ENCODE peak calls at places on chromosomes 7 and 10, in ten cellular contexts. One of them, this sample, is unnamed.

GRCh38 chr10:125116652-125117310 is 43.6 kb downstream of the CTBP2 start:
- DNase-seq in A549: no peak
- DNase-seq in stomach: no peak
- DNase-seq in suprapubic skin: peak; percentile 48
- DNase-seq in K562: no peak
- DNase-seq in heart left ventricle: no peak
- DNase-seq in lower leg skin: no peak
- DNase-seq in gastrocnemius medialis: no peak
- DNase-seq in spleen: peak; percentile 76
- DNase-seq in breast epithelium: no peak
- DNase-seq in this sample: no peak

GRCh38 chr10:18224626-18225445 is 84.6 kb downstream of the CACNB2 start:
- DNase-seq in stomach: no peak
- DNase-seq in A549: no peak
- DNase-seq in gastrocnemius medialis: no peak
- DNase-seq in lower leg skin: no peak
- DNase-seq in suprapubic skin: no peak
- DNase-seq in spleen: no peak
- DNase-seq in heart left ventricle: no peak
- DNase-seq in breast epithelium: no peak
- DNase-seq in K562: no peak
- DNase-seq in this sample: peak; percentile 28

GRCh38 chr10:34796133-34796532 is 19.0 kb downstream of the PARD3 start:
- DNase-seq in breast epithelium: no peak
- DNase-seq in gastrocnemius medialis: no peak
- DNase-seq in suprapubic skin: no peak
- DNase-seq in heart left ventricle: no peak
- DNase-seq in stomach: no peak
- DNase-seq in K562: no peak
- DNase-seq in lower leg skin: no peak
- DNase-seq in spleen: no peak
- DNase-seq in A549: no peak
- DNase-seq in this sample: no peak

GRCh38 chr7:107196834-107197610 is 28.2 kb downstream of the HBP1 start:
- DNase-seq in K562: no peak
- DNase-seq in lower leg skin: no peak
- DNase-seq in breast epithelium: no peak
- DNase-seq in stomach: no peak
- DNase-seq in gastrocnemius medialis: no peak
- DNase-seq in suprapubic skin: no peak
- DNase-seq in spleen: no peak
- DNase-seq in A549: no peak
- DNase-seq in heart left ventricle: no peak
- DNase-seq in this sample: no peak

GRCh38 chr7:46545790-46546189 is 624.7 kb upstream of the IGFBP3 start:
- DNase-seq in A549: peak; percentile 65
- DNase-seq in suprapubic skin: no peak
- DNase-seq in heart left ventricle: no peak
- DNase-seq in stomach: no peak
- DNase-seq in breast epithelium: no peak
- DNase-seq in lower leg skin: no peak
- DNase-seq in K562: no peak
- DNase-seq in spleen: no peak
- DNase-seq in gastrocnemius medialis: no peak
- DNase-seq in this sample: no peak

GRCh38 chr7:395643-396042 is 105.7 kb downstream of the FOXL3 start:
- DNase-seq in gastrocnemius medialis: no peak
- DNase-seq in spleen: no peak
- DNase-seq in K562: no peak
- DNase-seq in suprapubic skin: no peak
- DNase-seq in breast epithelium: no peak
- DNase-seq in A549: no peak
- DNase-seq in lower leg skin: no peak
- DNase-seq in stomach: no peak
- DNase-seq in heart left ventricle: no peak
- DNase-seq in this sample: no peak

GRCh38 chr10:8033812-8034665 is 20.4 kb upstream of the GATA3 start:
- DNase-seq in gastrocnemius medialis: no peak
- DNase-seq in stomach: no peak
- DNase-seq in heart left ventricle: peak; percentile 34
- DNase-seq in A549: no peak
- DNase-seq in lower leg skin: no peak
- DNase-seq in K562: no peak
- DNase-seq in breast epithelium: no peak
- DNase-seq in spleen: no peak
- DNase-seq in suprapubic skin: no peak
- DNase-seq in this sample: no peak

GRCh38 chr7:28823582-28823981 is 134.5 kb downstream of the TRIL start:
- DNase-seq in spleen: no peak
- DNase-seq in gastrocnemius medialis: no peak
- DNase-seq in breast epithelium: no peak
- DNase-seq in A549: no peak
- DNase-seq in stomach: no peak
- DNase-seq in suprapubic skin: no peak
- DNase-seq in lower leg skin: no peak
- DNase-seq in heart left ventricle: no peak
- DNase-seq in K562: no peak
- DNase-seq in this sample: no peak

GRCh38 chr10:23081156-23081833 is 14.1 kb upstream of the MSRB2 start:
- DNase-seq in suprapubic skin: no peak
- DNase-seq in spleen: no peak
- DNase-seq in lower leg skin: no peak
- DNase-seq in gastrocnemius medialis: no peak
- DNase-seq in stomach: no peak
- DNase-seq in breast epithelium: no peak
- DNase-seq in K562: no peak
- DNase-seq in heart left ventricle: no peak
- DNase-seq in A549: no peak
- DNase-seq in this sample: no peak

GRCh38 chr7:82230826-82231581 is 212.6 kb downstream of the CACNA2D1 start:
- DNase-seq in A549: no peak
- DNase-seq in suprapubic skin: no peak
- DNase-seq in breast epithelium: no peak
- DNase-seq in gastrocnemius medialis: no peak
- DNase-seq in heart left ventricle: no peak
- DNase-seq in K562: no peak
- DNase-seq in lower leg skin: no peak
- DNase-seq in stomach: no peak
- DNase-seq in spleen: no peak
- DNase-seq in this sample: no peak

GRCh38 chr10:35752469-35753450 is 110.7 kb upstream of the FZD8 start:
- DNase-seq in A549: no peak
- DNase-seq in breast epithelium: no peak
- DNase-seq in spleen: no peak
- DNase-seq in suprapubic skin: no peak
- DNase-seq in K562: no peak
- DNase-seq in lower leg skin: no peak
- DNase-seq in heart left ventricle: peak; percentile 24
- DNase-seq in gastrocnemius medialis: no peak
- DNase-seq in stomach: no peak
- DNase-seq in this sample: peak; percentile 59

DNA sequence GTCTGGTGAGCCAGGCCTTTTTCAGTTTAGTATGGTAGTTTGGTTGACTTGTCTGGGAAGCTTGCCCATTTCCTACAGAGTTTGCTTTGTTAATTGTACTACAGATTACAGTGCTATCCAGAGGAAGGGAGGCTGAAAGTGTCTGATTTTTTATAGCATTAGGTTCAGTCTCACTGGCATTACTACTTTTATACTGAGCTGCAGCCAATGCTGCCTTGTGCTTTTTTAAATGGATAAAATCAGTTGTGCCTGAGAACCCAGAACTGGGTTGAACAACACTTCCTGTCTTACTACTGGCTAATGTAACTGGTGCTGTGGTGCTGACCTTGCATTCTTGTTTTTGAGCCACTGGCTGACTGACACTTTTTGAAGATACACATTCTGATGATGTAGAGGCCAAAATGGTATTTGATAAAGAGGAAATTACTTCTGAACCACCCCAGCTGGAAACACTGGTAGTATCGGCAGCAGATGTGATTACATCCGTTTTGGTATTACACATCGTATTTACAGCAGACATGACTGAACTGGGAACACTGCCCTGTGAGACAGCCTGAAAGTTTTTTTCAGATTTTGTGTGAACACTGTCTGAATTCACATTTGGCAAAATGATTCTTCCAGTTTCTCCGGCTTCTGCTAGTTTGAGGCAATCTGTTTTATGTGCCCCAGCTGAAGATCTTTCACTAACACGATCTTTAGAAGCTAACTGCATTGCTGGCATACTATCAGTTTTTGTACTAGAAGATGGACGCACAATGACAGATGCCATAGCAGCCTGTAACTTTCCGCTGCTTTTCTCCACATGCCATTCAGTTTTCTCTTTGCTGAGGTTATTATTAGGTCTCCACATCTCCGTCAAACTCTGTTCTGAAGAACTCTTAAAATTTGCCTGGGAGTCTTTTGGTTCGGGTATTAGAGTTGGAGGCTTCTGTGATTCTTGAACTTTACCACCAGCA is 74.1 kb downstream of the NRBF2 start:
- DNase-seq in spleen: no peak
- DNase-seq in stomach: no peak
- DNase-seq in lower leg skin: peak; percentile 23
- DNase-seq in suprapubic skin: no peak
- DNase-seq in breast epithelium: no peak
- DNase-seq in heart left ventricle: peak; percentile 50
- DNase-seq in A549: no peak
- DNase-seq in gastrocnemius medialis: peak; percentile 11
- DNase-seq in K562: no peak
- DNase-seq in this sample: peak; percentile 17
- TF ChIP-seq POLR2A in spleen: no peak
- TF ChIP-seq POLR2A in stomach: no peak
- TF ChIP-seq POLR2A in lower leg skin: no peak
- TF ChIP-seq POLR2A in suprapubic skin: no peak
- TF ChIP-seq POLR2A in breast epithelium: no peak
- TF ChIP-seq POLR2A in heart left ventricle: no peak
- TF ChIP-seq POLR2A in A549: no peak
- TF ChIP-seq POLR2A in gastrocnemius medialis: no peak
- TF ChIP-seq POLR2A in K562: no peak
- TF ChIP-seq POLR2A in this sample: no peak

DNA sequence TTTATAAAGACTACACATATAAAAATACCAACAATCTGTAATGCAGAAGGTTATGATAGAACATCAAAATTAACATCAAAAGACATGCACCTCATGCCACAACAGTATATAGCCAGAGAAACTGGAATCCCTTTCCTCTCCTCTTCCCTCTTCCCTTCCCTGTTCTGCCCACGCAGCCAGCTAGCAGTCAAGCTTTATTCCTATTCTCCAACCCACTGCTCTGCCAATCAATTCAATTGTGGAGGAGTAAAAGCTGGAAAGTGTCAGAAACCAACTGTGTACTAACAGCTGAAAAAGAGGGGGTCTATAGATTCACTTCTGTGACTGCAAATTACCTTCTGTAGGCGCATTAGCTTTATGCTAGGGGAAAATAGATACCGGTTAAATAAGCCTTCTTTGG is 16.4 kb downstream of the ABI1 start:
- DNase-seq in heart left ventricle: no peak
- DNase-seq in stomach: no peak
- DNase-seq in gastrocnemius medialis: no peak
- DNase-seq in K562: no peak
- DNase-seq in lower leg skin: no peak
- DNase-seq in A549: no peak
- DNase-seq in spleen: no peak
- DNase-seq in breast epithelium: no peak
- DNase-seq in suprapubic skin: no peak
- DNase-seq in this sample: no peak
- H3K4me3 ChIP-seq in heart left ventricle: no peak overlapping the region
- H3K4me3 ChIP-seq in stomach: no peak overlapping the region
- H3K4me3 ChIP-seq in gastrocnemius medialis: no peak overlapping the region
- H3K4me3 ChIP-seq in K562: no peak overlapping the region
- H3K4me3 ChIP-seq in lower leg skin: no peak overlapping the region
- H3K4me3 ChIP-seq in A549: no peak overlapping the region
- H3K4me3 ChIP-seq in spleen: no peak overlapping the region
- H3K4me3 ChIP-seq in breast epithelium: no peak overlapping the region
- H3K4me3 ChIP-seq in suprapubic skin: no peak overlapping the region
- H3K4me3 ChIP-seq in this sample: no peak overlapping the region

GRCh38 chr10:78039743-78040142 is 6.1 kb downstream of the RPS24 start:
- DNase-seq in lower leg skin: no peak
- DNase-seq in suprapubic skin: no peak
- DNase-seq in heart left ventricle: no peak
- DNase-seq in K562: no peak
- DNase-seq in breast epithelium: no peak
- DNase-seq in stomach: no peak
- DNase-seq in spleen: no peak
- DNase-seq in A549: no peak
- DNase-seq in gastrocnemius medialis: no peak
- DNase-seq in this sample: no peak

GRCh38 chr10:78042752-78043104 is 9.1 kb downstream of the RPS24 start:
- DNase-seq in spleen: no peak
- DNase-seq in suprapubic skin: no peak
- DNase-seq in stomach: no peak
- DNase-seq in A549: no peak
- DNase-seq in heart left ventricle: no peak
- DNase-seq in K562: peak; percentile 20
- DNase-seq in gastrocnemius medialis: no peak
- DNase-seq in lower leg skin: no peak
- DNase-seq in breast epithelium: no peak
- DNase-seq in this sample: no peak

GRCh38 chr10:78042058-78042751 is 8.5 kb downstream of the RPS24 start:
- DNase-seq in gastrocnemius medialis: no peak
- DNase-seq in K562: peak; percentile 49
- DNase-seq in A549: no peak
- DNase-seq in spleen: no peak
- DNase-seq in stomach: no peak
- DNase-seq in suprapubic skin: no peak
- DNase-seq in breast epithelium: no peak
- DNase-seq in lower leg skin: no peak
- DNase-seq in heart left ventricle: no peak
- DNase-seq in this sample: no peak

GRCh38 chr10:78038791-78039547 is 5.3 kb downstream of the RPS24 start:
- DNase-seq in breast epithelium: no peak
- DNase-seq in A549: no peak
- DNase-seq in suprapubic skin: no peak
- DNase-seq in lower leg skin: no peak
- DNase-seq in heart left ventricle: no peak
- DNase-seq in stomach: no peak
- DNase-seq in gastrocnemius medialis: no peak
- DNase-seq in spleen: no peak
- DNase-seq in K562: no peak
- DNase-seq in this sample: no peak

GRCh38 chr10:78041170-78042057 is 7.8 kb downstream of the RPS24 start:
- DNase-seq in K562: peak; percentile 33
- DNase-seq in A549: no peak
- DNase-seq in lower leg skin: no peak
- DNase-seq in breast epithelium: no peak
- DNase-seq in stomach: no peak
- DNase-seq in spleen: no peak
- DNase-seq in suprapubic skin: no peak
- DNase-seq in gastrocnemius medialis: no peak
- DNase-seq in heart left ventricle: no peak
- DNase-seq in this sample: no peak
- TF ChIP-seq POLR2A in K562: peak; percentile 90
- TF ChIP-seq POLR2A in A549: no peak
- TF ChIP-seq POLR2A in lower leg skin: no peak
- TF ChIP-seq POLR2A in breast epithelium: no peak
- TF ChIP-seq POLR2A in stomach: no peak
- TF ChIP-seq POLR2A in spleen: no peak
- TF ChIP-seq POLR2A in suprapubic skin: no peak
- TF ChIP-seq POLR2A in gastrocnemius medialis: no peak
- TF ChIP-seq POLR2A in heart left ventricle: no peak
- TF ChIP-seq POLR2A in this sample: no peak

GRCh38 chr10:122647383-122647968 is 52.2 kb downstream of the C10orf120 start:
- DNase-seq in heart left ventricle: no peak
- DNase-seq in breast epithelium: no peak
- DNase-seq in stomach: no peak
- DNase-seq in K562: peak; percentile 48
- DNase-seq in spleen: peak; percentile 44
- DNase-seq in suprapubic skin: no peak
- DNase-seq in lower leg skin: no peak
- DNase-seq in gastrocnemius medialis: no peak
- DNase-seq in A549: no peak
- DNase-seq in this sample: no peak
- H3K4me3 ChIP-seq in heart left ventricle: no peak overlapping the region
- H3K4me3 ChIP-seq in breast epithelium: no peak overlapping the region
- H3K4me3 ChIP-seq in stomach: no peak overlapping the region
- H3K4me3 ChIP-seq in K562: no peak overlapping the region
- H3K4me3 ChIP-seq in spleen: no peak overlapping the region
- H3K4me3 ChIP-seq in suprapubic skin: no peak overlapping the region
- H3K4me3 ChIP-seq in lower leg skin: no peak overlapping the region
- H3K4me3 ChIP-seq in gastrocnemius medialis: no peak overlapping the region
- H3K4me3 ChIP-seq in A549: no peak overlapping the region
- H3K4me3 ChIP-seq in this sample: no peak overlapping the region

This sample was measured in tibial nerve.